ENCODE peak calls at places on chromosome 4, in six cellular contexts. One of them, this sample, is unnamed.

GRCh38 chr4:17218801-17219200 is 293.1 kb downstream of the QDPR start:
- DNase-seq in HEK293T: no peak
- DNase-seq in progenitor cell of endocrine pancreas: no peak
- DNase-seq in A549: no peak
- DNase-seq in activated CD4-positive, alpha-beta T cell treated with anti-CD3 and anti-CD28 coated beads, Interleukin-2, amount 50 U/mL, for 1 hour: no peak
- DNase-seq in fibroblast of mammary gland: no peak
- DNase-seq in this sample: no peak

GRCh38 chr4:36388710-36389109 is 107.3 kb downstream of the DTHD1 start:
- DNase-seq in activated CD4-positive, alpha-beta T cell treated with anti-CD3 and anti-CD28 coated beads, Interleukin-2, amount 50 U/mL, for 1 hour: no peak
- DNase-seq in fibroblast of mammary gland: no peak
- DNase-seq in progenitor cell of endocrine pancreas: no peak
- DNase-seq in HEK293T: no peak
- DNase-seq in A549: no peak
- DNase-seq in this sample: no peak

GRCh38 chr4:37482236-37482635 is 203.9 kb downstream of the RELL1 start:
- DNase-seq in progenitor cell of endocrine pancreas: no peak
- DNase-seq in fibroblast of mammary gland: no peak
- DNase-seq in activated CD4-positive, alpha-beta T cell treated with anti-CD3 and anti-CD28 coated beads, Interleukin-2, amount 50 U/mL, for 1 hour: no peak
- DNase-seq in HEK293T: no peak
- DNase-seq in A549: no peak
- DNase-seq in this sample: no peak

GRCh38 chr4:73053076-73053475 is 16.4 kb downstream of the COX18 start:
- DNase-seq in fibroblast of mammary gland: peak; percentile 4
- DNase-seq in HEK293T: no peak
- DNase-seq in progenitor cell of endocrine pancreas: no peak
- DNase-seq in activated CD4-positive, alpha-beta T cell treated with anti-CD3 and anti-CD28 coated beads, Interleukin-2, amount 50 U/mL, for 1 hour: no peak
- DNase-seq in A549: no peak
- DNase-seq in this sample: no peak

GRCh38 chr4:40333921-40334352 is 1.2 kb upstream of the CHRNA9 start:
- DNase-seq in fibroblast of mammary gland: peak; percentile 85
- DNase-seq in A549: peak; percentile 45
- DNase-seq in activated CD4-positive, alpha-beta T cell treated with anti-CD3 and anti-CD28 coated beads, Interleukin-2, amount 50 U/mL, for 1 hour: no peak
- DNase-seq in progenitor cell of endocrine pancreas: no peak
- DNase-seq in HEK293T: peak; percentile 26
- DNase-seq in this sample: no peak

GRCh38 chr4:1992468-1993168 is 16.2 kb downstream of the NELFA start:
- DNase-seq in activated CD4-positive, alpha-beta T cell treated with anti-CD3 and anti-CD28 coated beads, Interleukin-2, amount 50 U/mL, for 1 hour: no peak
- DNase-seq in A549: no peak
- DNase-seq in progenitor cell of endocrine pancreas: no peak
- DNase-seq in HEK293T: no peak
- DNase-seq in fibroblast of mammary gland: peak; percentile 43
- DNase-seq in this sample: no peak

GRCh38 chr4:170497729-170498128 is 408.0 kb upstream of the AADAT start:
- DNase-seq in fibroblast of mammary gland: no peak
- DNase-seq in progenitor cell of endocrine pancreas: no peak
- DNase-seq in activated CD4-positive, alpha-beta T cell treated with anti-CD3 and anti-CD28 coated beads, Interleukin-2, amount 50 U/mL, for 1 hour: no peak
- DNase-seq in A549: no peak
- DNase-seq in HEK293T: no peak
- DNase-seq in this sample: no peak

GRCh38 chr4:68369474-68369805 is 19.6 kb upstream of the YTHDC1 start:
- DNase-seq in fibroblast of mammary gland: no peak
- DNase-seq in HEK293T: no peak
- DNase-seq in progenitor cell of endocrine pancreas: no peak
- DNase-seq in activated CD4-positive, alpha-beta T cell treated with anti-CD3 and anti-CD28 coated beads, Interleukin-2, amount 50 U/mL, for 1 hour: no peak
- DNase-seq in A549: peak; percentile 63
- DNase-seq in this sample: no peak

GRCh38 chr4:128427832-128428366 is 140.3 kb upstream of the PGRMC2 start:
- DNase-seq in A549: peak; percentile 94
- DNase-seq in HEK293T: peak; percentile 59
- DNase-seq in fibroblast of mammary gland: peak; percentile 79
- DNase-seq in progenitor cell of endocrine pancreas: no peak
- DNase-seq in activated CD4-positive, alpha-beta T cell treated with anti-CD3 and anti-CD28 coated beads, Interleukin-2, amount 50 U/mL, for 1 hour: no peak
- DNase-seq in this sample: no peak

GRCh38 chr4:58936436-58936835 is 1826.3 kb upstream of the IGFBP7 start:
- DNase-seq in progenitor cell of endocrine pancreas: no peak
- DNase-seq in activated CD4-positive, alpha-beta T cell treated with anti-CD3 and anti-CD28 coated beads, Interleukin-2, amount 50 U/mL, for 1 hour: no peak
- DNase-seq in A549: no peak
- DNase-seq in fibroblast of mammary gland: no peak
- DNase-seq in HEK293T: no peak
- DNase-seq in this sample: no peak

GRCh38 chr4:123042095-123042494 is 119.7 kb upstream of the NUDT6 start:
- DNase-seq in activated CD4-positive, alpha-beta T cell treated with anti-CD3 and anti-CD28 coated beads, Interleukin-2, amount 50 U/mL, for 1 hour: no peak
- DNase-seq in HEK293T: no peak
- DNase-seq in progenitor cell of endocrine pancreas: no peak
- DNase-seq in A549: no peak
- DNase-seq in fibroblast of mammary gland: no peak
- DNase-seq in this sample: no peak